ENCODE peak calls at places on chromosomes 1 and 21, in six cellular contexts. Y, N, B, L, C and T are unnamed samples.

GRCh38 chr1:46242918-46243317 is 4.6 kb upstream of the RAD54L start:
- DNase-seq in Y (no peak), N (no peak), B (no peak), L (no peak), C (no peak), T (no peak)

GRCh38 chr1:210696709-210697108 is 368.0 kb downstream of the HHAT start:
- DNase-seq in Y (peak; percentile 23), N (no peak), B (no peak), L (no peak), C (no peak), T (no peak)

GRCh38 chr21:16954787-16955186 is 558.1 kb upstream of the CXADR start:
- DNase-seq in Y (no peak), N (no peak), B (no peak), L (no peak), C (no peak), T (no peak)

GRCh38 chr21:23699402-23699801 is 1907.9 kb downstream of the MRPL39 start:
- DNase-seq in Y (no peak), N (no peak), B (no peak), L (no peak), C (no peak), T (no peak)

GRCh38 chr1:47388548-47389238 is 27.4 kb upstream of the FOXE3 start:
- DNase-seq in Y (peak; percentile 50), N (peak; percentile 40), B (peak; percentile 73), L (peak; percentile 69), C (peak; percentile 62), T (peak; percentile 88)

GRCh38 chr21:17673261-17674020 is 60.7 kb upstream of the BTG3 start:
- DNase-seq in Y (no peak), N (no peak), B (no peak), L (no peak), C (no peak), T (no peak)

GRCh38 chr1:174998569-174999215 is 1.1 kb upstream of the CACYBP start:
- DNase-seq in Y (peak; percentile 63), N (no peak), B (peak; percentile 40), L (peak; percentile 89), C (no peak), T (no peak)

GRCh38 chr1:230825804-230826160 is 42.5 kb downstream of the C1orf198 start:
- DNase-seq in Y (no peak), N (no peak), B (no peak), L (no peak), C (no peak), T (peak; percentile 73)

GRCh38 chr1:81435175-81435574 is 365.6 kb upstream of the ADGRL2 start:
- DNase-seq in Y (no peak), N (no peak), B (no peak), L (no peak), C (no peak), T (no peak)

GRCh38 chr1:12053752-12054548 is 9.2 kb upstream of the TNFRSF8 start:
- DNase-seq in Y (no peak), N (no peak), B (no peak), L (no peak), C (no peak), T (no peak)

GRCh38 chr1:155892801-155893200 is 18.3 kb downstream of the RIT1 start:
- DNase-seq in Y (peak; percentile 73), N (no peak), B (no peak), L (no peak), C (no peak), T (peak; percentile 83)

GRCh38 chr1:201903135-201903534 is 14.4 kb downstream of the SHISA4 start:
- DNase-seq in Y (no peak), N (no peak), B (peak; percentile 26), L (no peak), C (peak; percentile 77), T (peak; percentile 72)

GRCh38 chr1:26234644-26235384 is 814 bp downstream of the CEP85 start:
- DNase-seq in Y (peak; percentile 18), N (no peak), B (peak; percentile 20), L (peak; percentile 31), C (no peak), T (peak; percentile 52)

GRCh38 chr1:97920275-97920831 is 481 bp downstream of the DPYD start:
- DNase-seq in Y (peak; percentile 40), N (no peak), B (no peak), L (peak; percentile 17), C (no peak), T (peak; percentile 51)

GRCh38 chr1:246043556-246043955 is 463.5 kb downstream of the SMYD3 start:
- DNase-seq in Y (peak; percentile 10), N (no peak), B (no peak), L (no peak), C (no peak), T (no peak)

GRCh38 chr1:50978144-50978851 is 8.3 kb downstream of the CDKN2C start:
- DNase-seq in Y (peak; percentile 41), N (peak; percentile 65), B (peak; percentile 70), L (peak; percentile 69), C (peak; percentile 89), T (peak; percentile 38)

GRCh38 chr1:235407419-235407818 is 40.2 kb downstream of the TBCE start:
- DNase-seq in Y (no peak), N (no peak), B (no peak), L (no peak), C (no peak), T (no peak)

GRCh38 chr1:7640920-7641319 is 130.2 kb upstream of the VAMP3 start:
- DNase-seq in Y (no peak), N (no peak), B (no peak), L (no peak), C (no peak), T (no peak)

GRCh38 chr21:46002841-46003574 is 21.4 kb downstream of the COL6A1 start:
- DNase-seq in Y (no peak), N (no peak), B (peak; percentile 7), L (no peak), C (peak; percentile 51), T (peak; percentile 10)

GRCh38 chr1:6257541-6258069 is 3.3 kb downstream of the GPR153 start:
- DNase-seq in Y (no peak), N (no peak), B (no peak), L (no peak), C (no peak), T (no peak)

GRCh38 chr1:41862411-41863221 is 56.1 kb downstream of the HIVEP3 start:
- DNase-seq in Y (peak; percentile 88), N (no peak), B (no peak), L (no peak), C (no peak), T (peak; percentile 71)

DNA sequence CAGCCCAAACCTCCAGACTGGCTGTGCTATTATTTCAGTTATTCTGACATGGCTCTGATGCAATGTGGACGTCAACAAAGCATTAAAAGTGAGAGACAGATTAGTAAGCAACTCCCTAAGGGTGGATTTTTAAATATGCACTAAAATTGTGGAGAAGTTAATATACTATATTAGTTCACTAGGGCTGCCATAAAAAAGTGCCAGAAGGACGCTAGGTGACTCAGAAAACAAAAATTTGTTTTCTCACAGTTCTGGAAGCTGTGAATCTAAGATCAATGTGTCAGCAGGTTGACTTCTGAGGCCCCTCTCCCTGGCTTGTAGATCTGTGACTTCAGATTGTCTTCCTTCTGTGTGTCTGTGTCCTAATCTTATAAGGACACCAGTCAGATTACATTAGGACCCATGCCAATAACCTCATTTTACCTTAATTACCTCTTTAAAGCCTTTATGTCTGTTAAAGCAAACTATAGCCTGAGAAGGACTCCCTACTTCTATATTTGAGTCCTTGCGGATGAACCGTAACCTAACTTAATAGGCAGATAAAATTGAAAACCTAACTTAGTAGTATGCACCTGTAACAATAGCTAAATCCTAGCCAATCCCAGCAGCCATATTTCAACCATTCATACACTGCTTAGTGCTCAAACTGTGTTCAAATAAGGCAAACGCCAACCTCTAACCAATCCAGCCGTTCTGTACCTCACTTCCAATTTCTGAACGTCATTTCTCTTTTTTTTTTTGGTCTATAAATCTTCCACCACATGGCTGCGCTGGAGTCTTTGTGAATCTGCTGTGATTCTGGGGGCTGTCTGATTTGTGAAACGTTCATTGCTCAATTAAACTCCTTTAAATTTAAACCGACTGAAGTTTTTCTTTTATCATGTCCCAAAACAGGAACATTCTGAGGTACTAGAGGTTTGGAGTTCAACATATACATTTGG is 65.9 kb upstream of the BACH1 start:
- DNase-seq in Y (peak; percentile 67), N (no peak), B (no peak), L (peak; percentile 4), C (no peak), T (peak; percentile 39)
- TF ChIP-seq CTCF in Y (no peak), N (no peak), B (no peak), L (peak; percentile 44), C (no peak), T (no peak)

GRCh38 chr1:116717318-116717717 is 36.9 kb upstream of the CD2 start:
- DNase-seq in Y (no peak), N (no peak), B (no peak), L (no peak), C (no peak), T (no peak)
- H3K4me3 ChIP-seq in Y (no peak overlapping the region), N (no peak overlapping the region), B (no peak overlapping the region), L (no peak overlapping the region), C (no peak overlapping the region), T (no peak overlapping the region)

DNA sequence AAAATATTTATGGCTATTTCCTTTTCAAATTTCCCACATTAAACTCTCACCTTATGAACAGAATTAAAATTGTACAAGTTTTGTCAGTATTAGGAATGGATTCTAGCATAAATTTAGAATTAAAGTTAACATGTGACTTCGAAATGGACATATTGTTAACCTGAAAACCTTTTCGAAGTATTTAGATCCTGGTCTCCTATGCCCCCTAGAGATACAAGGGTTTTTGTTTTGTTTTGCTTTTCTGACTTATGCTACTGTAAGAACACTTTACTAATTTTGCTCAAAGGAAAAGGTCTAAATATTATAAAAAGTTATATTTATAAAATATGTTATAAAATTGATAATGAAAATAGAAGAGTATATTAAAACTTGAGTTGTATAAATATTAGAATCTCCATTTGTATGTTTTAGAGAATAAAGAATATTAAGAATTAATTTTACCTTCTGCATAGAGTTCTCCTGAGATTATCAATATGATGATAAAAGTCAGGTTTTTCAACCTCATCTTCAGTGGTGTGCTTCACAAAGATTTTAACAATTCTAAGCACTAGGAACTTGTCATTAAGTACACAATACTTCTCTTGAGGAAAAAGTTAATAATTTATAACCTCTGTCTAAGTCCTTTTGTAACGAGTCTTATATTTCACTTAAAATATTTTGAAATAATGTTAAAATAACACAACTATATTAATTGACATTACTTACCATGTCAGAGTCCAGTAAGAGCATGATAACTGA is at the start of gene F13B:
- DNase-seq in Y (no peak), N (no peak), B (no peak), L (no peak), C (no peak), T (no peak)
- TF ChIP-seq CTCF in Y (no peak), N (no peak), B (no peak), L (no peak), C (no peak), T (no peak)

DNA sequence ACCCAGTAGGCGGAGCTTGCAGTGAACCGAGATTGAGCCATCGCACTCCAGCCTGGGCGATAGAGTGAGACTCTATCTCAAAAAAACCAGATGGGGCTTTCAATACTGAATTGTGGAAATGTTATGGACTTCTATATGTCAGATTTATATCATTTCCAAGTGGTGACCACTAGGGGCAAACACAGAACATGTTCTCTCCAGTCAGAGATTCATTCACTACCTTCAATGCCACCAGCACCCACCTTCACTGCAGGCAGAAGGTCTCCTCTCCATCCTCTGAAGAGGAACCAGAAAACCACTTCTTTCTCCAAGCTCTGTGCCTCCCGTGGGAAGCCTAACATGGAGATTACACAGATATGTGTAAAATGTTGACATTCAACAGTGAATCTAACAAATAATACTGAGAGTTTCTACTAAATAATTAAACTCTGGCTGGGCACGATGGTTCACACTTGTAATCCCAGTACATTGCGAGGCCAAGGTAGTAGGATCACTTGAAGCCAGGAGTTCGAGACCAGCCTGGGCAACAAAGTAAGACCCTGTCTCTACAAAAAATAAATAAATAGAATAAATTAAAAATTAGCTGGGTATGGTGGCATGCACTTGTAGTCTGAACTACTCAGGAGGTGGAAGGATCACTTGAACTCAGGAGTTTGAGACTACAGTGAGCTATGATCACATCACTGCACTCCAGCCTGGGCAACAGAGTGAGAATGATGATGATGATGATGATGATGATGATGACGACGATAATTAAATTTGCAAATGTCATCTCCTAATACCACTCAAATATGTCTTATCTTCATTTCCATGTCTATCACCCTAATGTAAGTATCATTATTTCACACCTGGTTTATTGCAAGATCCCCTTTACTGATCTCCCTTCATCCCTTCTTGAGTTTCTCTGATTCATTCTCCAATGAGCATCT is 151.1 kb downstream of the ZNF281 start:
- DNase-seq in Y (peak; percentile 25), N (no peak), B (no peak), L (peak; percentile 75), C (no peak), T (no peak)
- H3K4me3 ChIP-seq in Y (no peak overlapping the region), N (no peak overlapping the region), B (no peak overlapping the region), L (no peak overlapping the region), C (no peak overlapping the region), T (no peak overlapping the region)